ENCODE peak calls at places on chromosomes 5 and 9, in five cellular contexts. One of them, this sample, is unnamed.

GRCh38 chr9:6777218-6777902 is 19.6 kb downstream of the KDM4C start:
- DNase-seq in hippocampal formation: no peak
- DNase-seq in CD8-positive, alpha-beta memory T cell: no peak
- DNase-seq in dermis blood vessel endothelial cell: no peak
- DNase-seq in stomach: no peak
- DNase-seq in this sample: no peak

GRCh38 chr5:52837068-52837467 is 49.4 kb downstream of the ITGA1 start:
- DNase-seq in hippocampal formation: no peak
- DNase-seq in CD8-positive, alpha-beta memory T cell: no peak
- DNase-seq in stomach: no peak
- DNase-seq in dermis blood vessel endothelial cell: peak
- DNase-seq in this sample: no peak

GRCh38 chr5:33736510-33736909 is 155.3 kb downstream of the ADAMTS12 start:
- DNase-seq in hippocampal formation: no peak
- DNase-seq in dermis blood vessel endothelial cell: no peak
- DNase-seq in CD8-positive, alpha-beta memory T cell: no peak
- DNase-seq in stomach: no peak
- DNase-seq in this sample: no peak

GRCh38 chr5:113713051-113713450 is 199.6 kb downstream of the YTHDC2 start:
- DNase-seq in dermis blood vessel endothelial cell: no peak
- DNase-seq in stomach: no peak
- DNase-seq in hippocampal formation: no peak
- DNase-seq in CD8-positive, alpha-beta memory T cell: no peak
- DNase-seq in this sample: no peak

GRCh38 chr5:31941356-31941755 is 232.8 kb downstream of the GOLPH3 start:
- DNase-seq in dermis blood vessel endothelial cell: no peak
- DNase-seq in CD8-positive, alpha-beta memory T cell: no peak
- DNase-seq in hippocampal formation: no peak
- DNase-seq in stomach: no peak
- DNase-seq in this sample: no peak

GRCh38 chr9:93965830-93966577 is 10.8 kb upstream of the BARX1 start:
- DNase-seq in hippocampal formation: no peak
- DNase-seq in CD8-positive, alpha-beta memory T cell: no peak
- DNase-seq in stomach: peak
- DNase-seq in dermis blood vessel endothelial cell: no peak
- DNase-seq in this sample: peak

GRCh38 chr9:126516936-126517750 is 96.6 kb upstream of the LMX1B start:
- DNase-seq in hippocampal formation: no peak
- DNase-seq in CD8-positive, alpha-beta memory T cell: peak
- DNase-seq in dermis blood vessel endothelial cell: peak
- DNase-seq in stomach: no peak
- DNase-seq in this sample: peak

GRCh38 chr5:109693535-109694152 is 3.9 kb downstream of the MAN2A1 start:
- DNase-seq in dermis blood vessel endothelial cell: no peak
- DNase-seq in CD8-positive, alpha-beta memory T cell: no peak
- DNase-seq in hippocampal formation: no peak
- DNase-seq in stomach: no peak
- DNase-seq in this sample: no peak